ENCODE peak calls at places on chromosomes 11 and 22, in seven cellular contexts. B is ecto neural progenitor cell; F is activated CD4-positive, alpha-beta T cell treated with anti-CD3 and anti-CD28 coated beads for 24 hours; G is A172; C is activated T-cell treated with anti-CD3 and anti-CD28 coated beads, Interleukin-2, amount 50 U/mL, for 48 hours; Y is NAMALWA; D is AG10803. U is an unnamed sample.

GRCh38 chr22:37848587-37849088 is 581 bp upstream of the EIF3L start:
- DNase-seq in D (peak; percentile 35), Y (peak; percentile 34), B (no peak), F (no peak), G (no peak), C (peak; percentile 43), U (peak; percentile 36)

GRCh38 chr22:44192811-44193536 is 12.2 kb downstream of the PARVG start:
- DNase-seq in Y (no peak), F (no peak), G (no peak), C (no peak), B (no peak), D (no peak), U (no peak)

GRCh38 chr22:23753371-23753770 is 854 bp downstream of the VPREB3 start:
- DNase-seq in Y (peak; percentile 65), F (no peak), C (no peak), B (no peak), D (no peak), G (no peak), U (no peak)

GRCh38 chr11:10381730-10382129 is 73.3 kb upstream of the AMPD3 start:
- DNase-seq in C (no peak), F (no peak), B (no peak), G (no peak), D (peak; percentile 95), Y (no peak), U (no peak)

GRCh38 chr11:16895306-16895705 is 118.9 kb downstream of the PLEKHA7 start:
- DNase-seq in Y (no peak), F (no peak), D (no peak), G (no peak), C (no peak), B (no peak), U (no peak)

GRCh38 chr11:11171854-11172253 is 181.2 kb downstream of the CSNK2A3 start:
- DNase-seq in B (peak; percentile 10), C (no peak), F (no peak), G (peak; percentile 9), Y (peak; percentile 86), D (no peak), U (peak; percentile 46)

GRCh38 chr11:69893631-69894030 is 74.4 kb upstream of the FGF3 start:
- DNase-seq in D (no peak), F (no peak), Y (no peak), C (no peak), G (no peak), B (no peak), U (no peak)

GRCh38 chr22:49052023-49052538 is 775.6 kb downstream of the BRD1 start:
- DNase-seq in C (peak; percentile 73), G (no peak), D (no peak), B (no peak), F (no peak), Y (no peak), U (no peak)

GRCh38 chr22:47352920-47353700 is 590.7 kb downstream of the TBC1D22A start:
- DNase-seq in Y (no peak), B (peak; percentile 13), D (no peak), C (no peak), F (no peak), G (no peak), U (no peak)

GRCh38 chr22:49645257-49645656 is 182.4 kb downstream of the BRD1 start:
- DNase-seq in C (no peak), F (no peak), B (no peak), Y (no peak), G (no peak), D (no peak), U (no peak)

GRCh38 chr22:20429254-20430100 is 8.1 kb downstream of the SCARF2 start:
- DNase-seq in B (peak; percentile 90), F (peak; percentile 72), C (peak; percentile 83), D (no peak), Y (peak; percentile 45), G (no peak), U (peak; percentile 57)